ENCODE peak calls at places on chromosomes 11 and 22, in eight cellular contexts. One of them, this sample, is unnamed.

GRCh38 chr11:11931461-11932055 is 76.9 kb downstream of the DKK3 start:
- DNase-seq in astrocyte of the spinal cord: peak; percentile 78
- DNase-seq in aorta: no peak
- DNase-seq in astrocyte of the cerebellum: peak; percentile 63
- DNase-seq in skeletal muscle cell: peak; percentile 39
- DNase-seq in CD4-positive, alpha-beta memory T cell: peak; percentile 34
- DNase-seq in GM23338: peak; percentile 75
- DNase-seq in thoracic aorta: no peak
- DNase-seq in this sample: peak; percentile 8

GRCh38 chr11:110095554-110095953 is 2.4 kb downstream of the ZC3H12C start:
- DNase-seq in astrocyte of the spinal cord: no peak
- DNase-seq in aorta: no peak
- DNase-seq in astrocyte of the cerebellum: no peak
- DNase-seq in skeletal muscle cell: no peak
- DNase-seq in CD4-positive, alpha-beta memory T cell: no peak
- DNase-seq in GM23338: no peak
- DNase-seq in thoracic aorta: no peak
- DNase-seq in this sample: no peak

GRCh38 chr11:68974421-68975194 is 6.2 kb downstream of the MRGPRD start:
- DNase-seq in astrocyte of the spinal cord: no peak
- DNase-seq in aorta: peak; percentile 41
- DNase-seq in astrocyte of the cerebellum: no peak
- DNase-seq in skeletal muscle cell: no peak
- DNase-seq in CD4-positive, alpha-beta memory T cell: no peak
- DNase-seq in GM23338: peak; percentile 68
- DNase-seq in thoracic aorta: no peak
- DNase-seq in this sample: no peak

GRCh38 chr11:27416568-27417176 is 53.7 kb upstream of the CCDC34 start:
- DNase-seq in astrocyte of the spinal cord: no peak
- DNase-seq in aorta: no peak
- DNase-seq in astrocyte of the cerebellum: no peak
- DNase-seq in skeletal muscle cell: no peak
- DNase-seq in CD4-positive, alpha-beta memory T cell: no peak
- DNase-seq in GM23338: no peak
- DNase-seq in thoracic aorta: no peak
- DNase-seq in this sample: no peak

GRCh38 chr22:48957311-48957986 is 870.2 kb downstream of the BRD1 start:
- DNase-seq in astrocyte of the spinal cord: no peak
- DNase-seq in aorta: peak; percentile 75
- DNase-seq in astrocyte of the cerebellum: no peak
- DNase-seq in skeletal muscle cell: no peak
- DNase-seq in CD4-positive, alpha-beta memory T cell: no peak
- DNase-seq in GM23338: no peak
- DNase-seq in thoracic aorta: no peak
- DNase-seq in this sample: no peak

GRCh38 chr11:66363805-66364535 is 7.6 kb downstream of the SLC29A2 start:
- DNase-seq in astrocyte of the spinal cord: no peak
- DNase-seq in aorta: peak; percentile 82
- DNase-seq in astrocyte of the cerebellum: no peak
- DNase-seq in skeletal muscle cell: no peak
- DNase-seq in CD4-positive, alpha-beta memory T cell: peak; percentile 59
- DNase-seq in GM23338: peak; percentile 92
- DNase-seq in thoracic aorta: no peak
- DNase-seq in this sample: peak; percentile 77

GRCh38 chr11:36672815-36673450 is 74.9 kb upstream of the RAG2 start:
- DNase-seq in astrocyte of the spinal cord: peak; percentile 41
- DNase-seq in aorta: no peak
- DNase-seq in astrocyte of the cerebellum: peak; percentile 23
- DNase-seq in skeletal muscle cell: peak; percentile 3
- DNase-seq in CD4-positive, alpha-beta memory T cell: no peak
- DNase-seq in GM23338: peak; percentile 72
- DNase-seq in thoracic aorta: no peak
- DNase-seq in this sample: no peak

GRCh38 chr11:46903846-46904245 is 14.5 kb downstream of the LRP4 start:
- DNase-seq in astrocyte of the spinal cord: peak; percentile 68
- DNase-seq in aorta: no peak
- DNase-seq in astrocyte of the cerebellum: no peak
- DNase-seq in skeletal muscle cell: no peak
- DNase-seq in CD4-positive, alpha-beta memory T cell: no peak
- DNase-seq in GM23338: no peak
- DNase-seq in thoracic aorta: no peak
- DNase-seq in this sample: no peak

GRCh38 chr22:49776891-49777290 is 50.8 kb downstream of the BRD1 start:
- DNase-seq in astrocyte of the spinal cord: no peak
- DNase-seq in aorta: no peak
- DNase-seq in astrocyte of the cerebellum: no peak
- DNase-seq in skeletal muscle cell: no peak
- DNase-seq in CD4-positive, alpha-beta memory T cell: no peak
- DNase-seq in GM23338: no peak
- DNase-seq in thoracic aorta: no peak
- DNase-seq in this sample: no peak

GRCh38 chr22:48106215-48106614 is 1343.8 kb downstream of the TBC1D22A start:
- DNase-seq in astrocyte of the spinal cord: no peak
- DNase-seq in aorta: no peak
- DNase-seq in astrocyte of the cerebellum: no peak
- DNase-seq in skeletal muscle cell: no peak
- DNase-seq in CD4-positive, alpha-beta memory T cell: no peak
- DNase-seq in GM23338: no peak
- DNase-seq in thoracic aorta: no peak
- DNase-seq in this sample: no peak

GRCh38 chr11:84420261-84420660 is 1134.1 kb upstream of the CCDC90B start:
- DNase-seq in astrocyte of the spinal cord: no peak
- DNase-seq in aorta: no peak
- DNase-seq in astrocyte of the cerebellum: no peak
- DNase-seq in skeletal muscle cell: peak; percentile 39
- DNase-seq in CD4-positive, alpha-beta memory T cell: no peak
- DNase-seq in GM23338: peak; percentile 36
- DNase-seq in thoracic aorta: no peak
- DNase-seq in this sample: no peak

DNA sequence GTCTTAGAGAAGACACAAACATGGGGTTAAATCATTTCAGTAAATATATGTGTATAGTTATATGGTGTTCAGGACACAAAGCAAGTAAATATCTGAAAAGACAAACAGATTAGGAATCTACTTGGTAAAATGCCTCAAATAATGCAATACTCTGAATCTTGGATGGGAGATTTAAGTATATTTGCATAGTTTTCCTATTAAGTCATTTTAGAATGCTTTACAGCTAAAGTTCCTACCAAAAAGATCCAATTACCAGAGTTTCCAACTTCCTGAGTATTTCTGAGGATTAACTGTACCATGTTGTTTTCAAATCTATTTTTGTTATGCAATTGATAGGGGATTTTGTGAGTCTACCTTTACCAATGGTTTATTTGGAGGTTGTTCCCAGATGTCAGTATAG is 424.4 kb upstream of the CCDC179 start:
- DNase-seq in astrocyte of the spinal cord: peak; percentile 46
- DNase-seq in aorta: no peak
- DNase-seq in astrocyte of the cerebellum: no peak
- DNase-seq in skeletal muscle cell: no peak
- DNase-seq in CD4-positive, alpha-beta memory T cell: no peak
- DNase-seq in GM23338: no peak
- DNase-seq in thoracic aorta: no peak
- DNase-seq in this sample: no peak
- H3K4me3 ChIP-seq in astrocyte of the spinal cord: no peak overlapping the region
- H3K4me3 ChIP-seq in aorta: no peak overlapping the region
- H3K4me3 ChIP-seq in astrocyte of the cerebellum: no peak overlapping the region
- H3K4me3 ChIP-seq in skeletal muscle cell: no peak overlapping the region
- H3K4me3 ChIP-seq in CD4-positive, alpha-beta memory T cell: no peak overlapping the region
- H3K4me3 ChIP-seq in GM23338: no peak overlapping the region
- H3K4me3 ChIP-seq in thoracic aorta: no peak overlapping the region
- H3K4me3 ChIP-seq in this sample: no peak overlapping the region

GRCh38 chr11:31805037-31805628 is 6.0 kb downstream of the PAX6 start:
- DNase-seq in astrocyte of the spinal cord: no peak
- DNase-seq in aorta: peak; percentile 64
- DNase-seq in astrocyte of the cerebellum: no peak
- DNase-seq in skeletal muscle cell: no peak
- DNase-seq in CD4-positive, alpha-beta memory T cell: no peak
- DNase-seq in GM23338: peak; percentile 72
- DNase-seq in thoracic aorta: no peak
- DNase-seq in this sample: no peak

GRCh38 chr11:31804439-31805036 is 6.6 kb downstream of the PAX6 start:
- DNase-seq in astrocyte of the spinal cord: no peak
- DNase-seq in aorta: peak; percentile 57
- DNase-seq in astrocyte of the cerebellum: no peak
- DNase-seq in skeletal muscle cell: no peak
- DNase-seq in CD4-positive, alpha-beta memory T cell: no peak
- DNase-seq in GM23338: peak; percentile 65
- DNase-seq in thoracic aorta: no peak
- DNase-seq in this sample: no peak

GRCh38 chr11:31806944-31807790 is 4.0 kb downstream of the PAX6 start:
- DNase-seq in astrocyte of the spinal cord: no peak
- DNase-seq in aorta: no peak
- DNase-seq in astrocyte of the cerebellum: no peak
- DNase-seq in skeletal muscle cell: no peak
- DNase-seq in CD4-positive, alpha-beta memory T cell: no peak
- DNase-seq in GM23338: peak; percentile 55
- DNase-seq in thoracic aorta: no peak
- DNase-seq in this sample: no peak

GRCh38 chr11:31806186-31806943 is 4.8 kb downstream of the PAX6 start:
- DNase-seq in astrocyte of the spinal cord: no peak
- DNase-seq in aorta: peak; percentile 72
- DNase-seq in astrocyte of the cerebellum: no peak
- DNase-seq in skeletal muscle cell: no peak
- DNase-seq in CD4-positive, alpha-beta memory T cell: no peak
- DNase-seq in GM23338: peak; percentile 51
- DNase-seq in thoracic aorta: no peak
- DNase-seq in this sample: no peak

GRCh38 chr11:31805629-31806185 is 5.4 kb downstream of the PAX6 start:
- DNase-seq in astrocyte of the spinal cord: no peak
- DNase-seq in aorta: peak; percentile 54
- DNase-seq in astrocyte of the cerebellum: peak; percentile 66
- DNase-seq in skeletal muscle cell: no peak
- DNase-seq in CD4-positive, alpha-beta memory T cell: no peak
- DNase-seq in GM23338: peak; percentile 80
- DNase-seq in thoracic aorta: no peak
- DNase-seq in this sample: no peak
- H3K4me3 ChIP-seq in astrocyte of the spinal cord: no peak overlapping the region
- H3K4me3 ChIP-seq in aorta: no peak overlapping the region
- H3K4me3 ChIP-seq in astrocyte of the cerebellum: peak overlapping the region; percentile 89
- H3K4me3 ChIP-seq in skeletal muscle cell: no peak overlapping the region
- H3K4me3 ChIP-seq in CD4-positive, alpha-beta memory T cell: no peak overlapping the region
- H3K4me3 ChIP-seq in GM23338: peak overlapping the region; percentile 58
- H3K4me3 ChIP-seq in thoracic aorta: no peak overlapping the region
- H3K4me3 ChIP-seq in this sample: no peak overlapping the region

GRCh38 chr11:100849914-100850235 is 162.8 kb downstream of the ARHGAP42 start:
- DNase-seq in astrocyte of the spinal cord: no peak
- DNase-seq in aorta: no peak
- DNase-seq in astrocyte of the cerebellum: no peak
- DNase-seq in skeletal muscle cell: no peak
- DNase-seq in CD4-positive, alpha-beta memory T cell: no peak
- DNase-seq in GM23338: no peak
- DNase-seq in thoracic aorta: no peak
- DNase-seq in this sample: no peak
- H3K4me3 ChIP-seq in astrocyte of the spinal cord: no peak overlapping the region
- H3K4me3 ChIP-seq in aorta: no peak overlapping the region
- H3K4me3 ChIP-seq in astrocyte of the cerebellum: no peak overlapping the region
- H3K4me3 ChIP-seq in skeletal muscle cell: no peak overlapping the region
- H3K4me3 ChIP-seq in CD4-positive, alpha-beta memory T cell: no peak overlapping the region
- H3K4me3 ChIP-seq in GM23338: no peak overlapping the region
- H3K4me3 ChIP-seq in thoracic aorta: no peak overlapping the region
- H3K4me3 ChIP-seq in this sample: no peak overlapping the region

GRCh38 chr22:31250740-31251330 is 38.7 kb downstream of the LIMK2 start:
- DNase-seq in astrocyte of the spinal cord: no peak
- DNase-seq in aorta: peak; percentile 3
- DNase-seq in astrocyte of the cerebellum: no peak
- DNase-seq in skeletal muscle cell: no peak
- DNase-seq in CD4-positive, alpha-beta memory T cell: no peak
- DNase-seq in GM23338: no peak
- DNase-seq in thoracic aorta: no peak
- DNase-seq in this sample: no peak
- H3K4me3 ChIP-seq in astrocyte of the spinal cord: peak overlapping the region; percentile 70
- H3K4me3 ChIP-seq in aorta: no peak overlapping the region
- H3K4me3 ChIP-seq in astrocyte of the cerebellum: peak overlapping the region; percentile 66
- H3K4me3 ChIP-seq in skeletal muscle cell: no peak overlapping the region
- H3K4me3 ChIP-seq in CD4-positive, alpha-beta memory T cell: no peak overlapping the region
- H3K4me3 ChIP-seq in GM23338: no peak overlapping the region
- H3K4me3 ChIP-seq in thoracic aorta: no peak overlapping the region
- H3K4me3 ChIP-seq in this sample: no peak overlapping the region

GRCh38 chr22:38981005-38981658 is 1.0 kb upstream of the APOBEC3B start:
- DNase-seq in astrocyte of the spinal cord: no peak
- DNase-seq in aorta: peak; percentile 62
- DNase-seq in astrocyte of the cerebellum: no peak
- DNase-seq in skeletal muscle cell: no peak
- DNase-seq in CD4-positive, alpha-beta memory T cell: no peak
- DNase-seq in GM23338: peak; percentile 76
- DNase-seq in thoracic aorta: no peak
- DNase-seq in this sample: no peak
- H3K4me3 ChIP-seq in astrocyte of the spinal cord: no peak overlapping the region
- H3K4me3 ChIP-seq in aorta: no peak overlapping the region
- H3K4me3 ChIP-seq in astrocyte of the cerebellum: no peak overlapping the region
- H3K4me3 ChIP-seq in skeletal muscle cell: no peak overlapping the region
- H3K4me3 ChIP-seq in CD4-positive, alpha-beta memory T cell: no peak overlapping the region
- H3K4me3 ChIP-seq in GM23338: peak overlapping the region; percentile 21
- H3K4me3 ChIP-seq in thoracic aorta: peak overlapping the region; percentile 80
- H3K4me3 ChIP-seq in this sample: no peak overlapping the region

GRCh38 chr11:78295347-78295746 is 106.6 kb downstream of the USP35 start:
- DNase-seq in astrocyte of the spinal cord: no peak
- DNase-seq in aorta: no peak
- DNase-seq in astrocyte of the cerebellum: no peak
- DNase-seq in skeletal muscle cell: no peak
- DNase-seq in CD4-positive, alpha-beta memory T cell: no peak
- DNase-seq in GM23338: no peak
- DNase-seq in thoracic aorta: no peak
- DNase-seq in this sample: no peak

GRCh38 chr11:78298216-78298860 is 109.6 kb downstream of the USP35 start:
- DNase-seq in astrocyte of the spinal cord: no peak
- DNase-seq in aorta: no peak
- DNase-seq in astrocyte of the cerebellum: no peak
- DNase-seq in skeletal muscle cell: no peak
- DNase-seq in CD4-positive, alpha-beta memory T cell: no peak
- DNase-seq in GM23338: no peak
- DNase-seq in thoracic aorta: no peak
- DNase-seq in this sample: no peak

GRCh38 chr11:78295991-78296930 is 107.5 kb downstream of the USP35 start:
- DNase-seq in astrocyte of the spinal cord: no peak
- DNase-seq in aorta: no peak
- DNase-seq in astrocyte of the cerebellum: no peak
- DNase-seq in skeletal muscle cell: no peak
- DNase-seq in CD4-positive, alpha-beta memory T cell: no peak
- DNase-seq in GM23338: no peak
- DNase-seq in thoracic aorta: no peak
- DNase-seq in this sample: peak; percentile 55

GRCh38 chr11:78299000-78299712 is 110.4 kb downstream of the USP35 start:
- DNase-seq in astrocyte of the spinal cord: no peak
- DNase-seq in aorta: no peak
- DNase-seq in astrocyte of the cerebellum: no peak
- DNase-seq in skeletal muscle cell: no peak
- DNase-seq in CD4-positive, alpha-beta memory T cell: no peak
- DNase-seq in GM23338: no peak
- DNase-seq in thoracic aorta: no peak
- DNase-seq in this sample: no peak

DNA sequence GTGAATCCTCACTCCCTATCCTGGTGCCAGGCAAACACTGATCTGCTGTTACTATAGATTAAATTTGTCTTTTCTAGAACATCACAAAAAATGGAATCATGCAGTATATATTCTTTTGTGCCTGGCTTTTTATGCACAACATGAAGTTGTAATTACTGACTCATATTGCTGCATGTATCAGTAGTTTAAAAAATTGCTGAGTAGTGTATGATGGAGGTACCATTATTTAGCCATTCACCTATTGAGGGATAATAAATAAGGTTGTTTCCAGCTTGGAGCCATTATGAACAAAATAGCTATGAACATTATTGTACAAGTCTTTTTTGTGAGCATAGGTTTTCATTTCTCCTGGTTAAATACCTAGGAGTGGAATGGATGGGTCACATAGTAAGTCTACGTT is 111.4 kb downstream of the USP35 start:
- DNase-seq in astrocyte of the spinal cord: no peak
- DNase-seq in aorta: no peak
- DNase-seq in astrocyte of the cerebellum: no peak
- DNase-seq in skeletal muscle cell: no peak
- DNase-seq in CD4-positive, alpha-beta memory T cell: no peak
- DNase-seq in GM23338: no peak
- DNase-seq in thoracic aorta: no peak
- DNase-seq in this sample: no peak
- H3K4me3 ChIP-seq in astrocyte of the spinal cord: no peak overlapping the region
- H3K4me3 ChIP-seq in aorta: no peak overlapping the region
- H3K4me3 ChIP-seq in astrocyte of the cerebellum: no peak overlapping the region
- H3K4me3 ChIP-seq in skeletal muscle cell: no peak overlapping the region
- H3K4me3 ChIP-seq in CD4-positive, alpha-beta memory T cell: no peak overlapping the region
- H3K4me3 ChIP-seq in GM23338: no peak overlapping the region
- H3K4me3 ChIP-seq in thoracic aorta: no peak overlapping the region
- H3K4me3 ChIP-seq in this sample: no peak overlapping the region